ENCODE peak calls at places on chromosomes 3 and 15, in six cellular contexts. D is HCT116, F is esophagus muscularis mucosa, C is kidney, L is fibroblast of the aortic adventitia, S is fibroblast of mammary gland. V is an unnamed sample.

GRCh38 chr3:33202581-33203457 is 15.8 kb downstream of the SUSD5 start:
- DNase-seq in D (no peak), F (no peak), C (no peak), L (peak), S (no peak), V (no peak)

GRCh38 chr3:58173670-58174472 is 36.9 kb downstream of the DNASE1L3 start:
- DNase-seq in D (no peak), F (no peak), C (no peak), L (no peak), S (no peak), V (no peak)

GRCh38 chr15:64521726-64522164 is 61.4 kb downstream of the ZNF609 start:
- DNase-seq in D (peak), F (no peak), C (no peak), L (peak), S (peak), V (no peak)

GRCh38 chr15:94555842-94556516 is 324.6 kb downstream of the MCTP2 start:
- DNase-seq in D (no peak), F (no peak), C (no peak), L (no peak), S (no peak), V (no peak)

GRCh38 chr3:44050867-44051266 is 190.8 kb upstream of the TOPAZ1 start:
- DNase-seq in D (no peak), F (no peak), C (no peak), L (no peak), S (no peak), V (no peak)

GRCh38 chr3:124648551-124648950 is 81.7 kb upstream of the UMPS start:
- DNase-seq in D (no peak), F (no peak), C (no peak), L (no peak), S (no peak), V (no peak)

GRCh38 chr3:155018621-155019330 is 61.3 kb upstream of the MME start:
- DNase-seq in D (no peak), F (no peak), C (no peak), L (no peak), S (peak), V (no peak)

GRCh38 chr15:25989327-25989726 is 126.2 kb upstream of the ATP10A start:
- DNase-seq in D (no peak), F (peak), C (no peak), L (no peak), S (no peak), V (no peak)

GRCh38 chr15:69305933-69306568 is 7.3 kb downstream of the PAQR5 start:
- DNase-seq in D (no peak), F (no peak), C (no peak), L (no peak), S (no peak), V (no peak)

DNA sequence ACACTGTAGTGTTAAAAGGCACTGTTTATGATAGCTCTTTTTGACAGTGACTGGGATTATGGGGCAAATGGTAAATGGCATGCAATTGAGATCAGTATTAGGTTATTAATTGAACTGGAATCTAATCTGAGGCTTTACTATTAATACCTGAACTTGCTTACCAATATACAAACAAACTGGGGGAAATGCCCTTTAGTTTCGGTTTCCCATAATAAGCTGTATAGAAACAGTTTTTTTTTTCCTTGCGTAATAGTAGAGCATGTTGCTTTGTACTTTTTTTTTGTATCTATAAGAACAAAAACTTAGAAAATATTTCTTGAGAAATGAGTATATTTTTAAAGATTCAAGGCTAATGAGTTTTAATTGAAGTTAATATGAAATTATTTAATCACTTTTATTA is 95.0 kb downstream of the FNDC3B start:
- DNase-seq in D (no peak), F (no peak), C (no peak), L (no peak), S (no peak), V (no peak)
- H3K4me3 ChIP-seq in D (no peak), F (no peak), C (no peak), L (no peak), S (no peak), V (no peak)

DNA sequence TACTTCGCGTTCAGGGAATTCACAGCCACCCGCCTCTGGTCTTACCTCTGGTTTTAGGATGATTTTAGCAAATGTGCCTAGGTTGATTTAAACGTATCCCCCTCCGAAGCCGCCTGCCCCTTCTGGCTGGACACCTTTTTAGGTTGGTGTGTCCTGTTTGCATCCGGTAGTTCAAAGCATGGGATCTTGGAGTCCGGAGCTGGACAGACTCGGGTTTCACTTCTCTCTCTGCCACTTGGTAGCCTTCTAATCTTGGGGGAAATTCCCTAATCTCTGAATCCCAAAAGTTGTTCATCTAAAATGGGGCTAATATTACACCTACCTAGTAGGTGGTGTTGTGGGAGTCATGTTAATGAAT is 712 bp downstream of the FANCI start:
- DNase-seq in D (no peak), F (no peak), C (no peak), L (no peak), S (peak), V (no peak)
- TF ChIP-seq CTCF in D (no peak), F (no peak), C (no peak), L (no peak), S (no peak), V (no peak)

GRCh38 chr3:192847918-192848317 is 69.7 kb downstream of the MB21D2 start:
- DNase-seq in D (no peak), F (no peak), C (no peak), L (peak), S (no peak), V (no peak)
- H3K4me3 ChIP-seq in D (no peak), F (no peak), C (no peak), L (no peak), S (no peak), V (no peak)

GRCh38 chr3:11530153-11530721 is 113.5 kb downstream of the VGLL4 start:
- DNase-seq in D (no peak), F (no peak), C (no peak), L (peak), S (peak), V (no peak)
- TF ChIP-seq CTCF in D (no peak), F (no peak), C (no peak), L (peak), S (peak), V (no peak)

DNA sequence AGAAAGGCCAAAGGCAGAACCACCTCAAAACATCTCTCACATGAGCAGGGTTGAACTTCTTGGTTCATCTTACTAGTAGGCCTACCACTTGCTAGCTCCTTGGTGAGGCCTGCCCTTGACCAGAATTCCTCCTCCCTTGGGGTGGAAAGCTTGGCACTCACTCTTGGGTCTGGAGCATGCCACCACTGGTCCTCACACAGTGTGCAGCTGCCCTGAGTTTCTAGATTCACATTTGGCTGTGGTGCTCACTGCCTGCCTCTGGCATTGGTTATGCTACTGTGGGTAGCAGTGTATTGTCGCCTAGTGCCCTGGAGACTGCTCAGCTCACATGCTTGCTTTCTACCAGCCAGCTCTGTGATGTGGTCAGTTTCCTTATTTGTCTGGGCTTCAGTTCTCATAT is 23.7 kb downstream of the OXNAD1 start:
- DNase-seq in D (no peak), F (no peak), C (no peak), L (no peak), S (no peak), V (no peak)
- H3K4me3 ChIP-seq in D (no peak), F (no peak), C (no peak), L (no peak), S (no peak), V (no peak)

GRCh38 chr3:187465503-187465902 is 97.3 kb downstream of the RTP4 start:
- DNase-seq in D (no peak), F (no peak), C (no peak), L (no peak), S (no peak), V (no peak)
- TF ChIP-seq CTCF in D (no peak), F (no peak), C (no peak), L (no peak), S (no peak), V (no peak)

GRCh38 chr3:187318819-187319616 is 27.5 kb upstream of the MASP1 start:
- DNase-seq in D (peak), F (no peak), C (no peak), L (peak), S (peak), V (peak)
- H3K4me3 ChIP-seq in D (peak), F (peak), C (peak), L (peak), S (peak), V (peak)

GRCh38 chr15:58244546-58244945 is 106.4 kb downstream of the AQP9 start:
- DNase-seq in D (no peak), F (no peak), C (no peak), L (no peak), S (no peak), V (no peak)

GRCh38 chr15:58241872-58242271 is 103.7 kb downstream of the AQP9 start:
- DNase-seq in D (no peak), F (no peak), C (no peak), L (no peak), S (no peak), V (no peak)

GRCh38 chr15:58240191-58240932 is 102.2 kb downstream of the AQP9 start:
- DNase-seq in D (no peak), F (no peak), C (no peak), L (no peak), S (no peak), V (no peak)

GRCh38 chr15:58246041-58246440 is 107.9 kb downstream of the AQP9 start:
- DNase-seq in D (no peak), F (no peak), C (no peak), L (no peak), S (no peak), V (no peak)

GRCh38 chr15:58243083-58243482 is 104.9 kb downstream of the AQP9 start:
- DNase-seq in D (no peak), F (no peak), C (no peak), L (no peak), S (no peak), V (no peak)
- TF ChIP-seq CTCF in D (no peak), F (no peak), C (no peak), L (no peak), S (no peak), V (no peak)

GRCh38 chr3:197424674-197425484 is 126.5 kb upstream of the DLG1 start:
- DNase-seq in D (no peak), F (no peak), C (no peak), L (no peak), S (no peak), V (no peak)
- H3K4me3 ChIP-seq in D (no peak), F (no peak), C (no peak), L (no peak), S (no peak), V (no peak)

GRCh38 chr3:59606638-59607262 is 556.9 kb upstream of the CFAP20DC start:
- DNase-seq in D (no peak), F (no peak), C (no peak), L (no peak), S (no peak), V (no peak)

GRCh38 chr3:59605944-59606534 is 556.2 kb upstream of the CFAP20DC start:
- DNase-seq in D (no peak), F (no peak), C (no peak), L (no peak), S (no peak), V (no peak)

GRCh38 chr3:59608356-59608755 is 558.5 kb upstream of the CFAP20DC start:
- DNase-seq in D (no peak), F (no peak), C (no peak), L (no peak), S (no peak), V (no peak)

GRCh38 chr3:59605318-59605717 is 555.5 kb upstream of the CFAP20DC start:
- DNase-seq in D (no peak), F (no peak), C (no peak), L (no peak), S (no peak), V (no peak)

DNA sequence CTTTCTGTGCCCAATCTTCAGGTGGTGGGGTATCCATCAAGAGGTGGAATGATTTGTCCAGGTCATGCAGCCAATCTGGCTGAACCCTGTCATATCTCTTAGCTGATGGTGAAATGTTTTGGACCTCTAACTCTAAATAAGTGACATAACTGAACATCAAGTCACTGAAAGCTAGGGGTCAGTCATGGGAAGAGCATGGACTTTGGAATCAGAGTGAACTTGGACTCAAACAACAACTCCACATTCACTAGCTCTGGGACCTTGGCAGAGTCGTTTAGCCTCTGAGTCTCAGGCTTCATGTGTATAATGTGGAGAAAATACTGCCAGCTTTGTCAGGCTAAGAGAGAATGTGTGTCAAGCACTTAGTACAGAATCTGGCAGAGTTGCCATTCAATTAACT is 557.8 kb upstream of the CFAP20DC start:
- DNase-seq in D (peak), F (no peak), C (no peak), L (peak), S (peak), V (no peak)
- TF ChIP-seq CTCF in D (peak), F (no peak), C (peak), L (peak), S (peak), V (peak)